ENCODE peak calls at places on chromosomes 5 and 9, in eight cellular contexts. One of them, this sample, is unnamed.

GRCh38 chr9:32351845-32352244 is 32.6 kb upstream of the ACO1 start:
- DNase-seq in hepatocyte: no peak
- DNase-seq in heart right ventricle: no peak
- DNase-seq in adrenal gland: no peak
- DNase-seq in spleen: no peak
- DNase-seq in stomach: no peak
- DNase-seq in upper lobe of right lung: no peak
- DNase-seq in A549: no peak
- DNase-seq in this sample: no peak

GRCh38 chr9:16689352-16689938 is 181.0 kb downstream of the BNC2 start:
- DNase-seq in spleen: no peak
- DNase-seq in hepatocyte: no peak
- DNase-seq in stomach: peak
- DNase-seq in adrenal gland: peak
- DNase-seq in upper lobe of right lung: no peak
- DNase-seq in heart right ventricle: peak
- DNase-seq in A549: no peak
- DNase-seq in this sample: no peak

GRCh38 chr5:57551974-57552537 is 69.4 kb upstream of the ACTBL2 start:
- DNase-seq in hepatocyte: no peak
- DNase-seq in heart right ventricle: no peak
- DNase-seq in A549: no peak
- DNase-seq in adrenal gland: no peak
- DNase-seq in upper lobe of right lung: no peak
- DNase-seq in stomach: no peak
- DNase-seq in spleen: no peak
- DNase-seq in this sample: no peak

GRCh38 chr9:27181381-27181780 is 72.4 kb downstream of the TEK start:
- DNase-seq in stomach: no peak
- DNase-seq in spleen: no peak
- DNase-seq in hepatocyte: no peak
- DNase-seq in upper lobe of right lung: no peak
- DNase-seq in adrenal gland: no peak
- DNase-seq in heart right ventricle: no peak
- DNase-seq in A549: no peak
- DNase-seq in this sample: no peak

GRCh38 chr5:35717718-35718117 is 100.1 kb downstream of the SPEF2 start:
- DNase-seq in spleen: no peak
- DNase-seq in stomach: no peak
- DNase-seq in A549: no peak
- DNase-seq in heart right ventricle: no peak
- DNase-seq in upper lobe of right lung: no peak
- DNase-seq in hepatocyte: no peak
- DNase-seq in adrenal gland: no peak
- DNase-seq in this sample: no peak

GRCh38 chr5:139746691-139747582 is 48.7 kb upstream of the PSD2 start:
- DNase-seq in hepatocyte: peak
- DNase-seq in spleen: peak
- DNase-seq in adrenal gland: no peak
- DNase-seq in upper lobe of right lung: no peak
- DNase-seq in stomach: peak
- DNase-seq in A549: no peak
- DNase-seq in heart right ventricle: no peak
- DNase-seq in this sample: peak

GRCh38 chr5:108661590-108662219 is 86.0 kb upstream of the FER start:
- DNase-seq in spleen: no peak
- DNase-seq in heart right ventricle: no peak
- DNase-seq in adrenal gland: peak
- DNase-seq in upper lobe of right lung: no peak
- DNase-seq in A549: no peak
- DNase-seq in stomach: no peak
- DNase-seq in hepatocyte: no peak
- DNase-seq in this sample: no peak

GRCh38 chr9:20788526-20789421 is 104.7 kb downstream of the FOCAD start:
- DNase-seq in adrenal gland: no peak
- DNase-seq in heart right ventricle: no peak
- DNase-seq in hepatocyte: no peak
- DNase-seq in spleen: no peak
- DNase-seq in A549: no peak
- DNase-seq in stomach: no peak
- DNase-seq in upper lobe of right lung: no peak
- DNase-seq in this sample: no peak

GRCh38 chr5:88672644-88673493 is 210.1 kb downstream of the MEF2C start:
- DNase-seq in hepatocyte: no peak
- DNase-seq in adrenal gland: no peak
- DNase-seq in A549: no peak
- DNase-seq in stomach: no peak
- DNase-seq in heart right ventricle: no peak
- DNase-seq in upper lobe of right lung: no peak
- DNase-seq in spleen: no peak
- DNase-seq in this sample: no peak

GRCh38 chr5:72000707-72001106 is 106.6 kb upstream of the MAP1B start:
- DNase-seq in A549: no peak
- DNase-seq in adrenal gland: no peak
- DNase-seq in stomach: no peak
- DNase-seq in spleen: no peak
- DNase-seq in upper lobe of right lung: no peak
- DNase-seq in hepatocyte: no peak
- DNase-seq in heart right ventricle: no peak
- DNase-seq in this sample: no peak

GRCh38 chr9:37899041-37899440 is 4.9 kb downstream of the SLC25A51 start:
- DNase-seq in adrenal gland: no peak
- DNase-seq in A549: no peak
- DNase-seq in stomach: no peak
- DNase-seq in spleen: no peak
- DNase-seq in upper lobe of right lung: no peak
- DNase-seq in heart right ventricle: no peak
- DNase-seq in hepatocyte: no peak
- DNase-seq in this sample: no peak

GRCh38 chr9:14671327-14671840 is 21.8 kb downstream of the ZDHHC21 start:
- DNase-seq in heart right ventricle: no peak
- DNase-seq in hepatocyte: no peak
- DNase-seq in A549: no peak
- DNase-seq in upper lobe of right lung: no peak
- DNase-seq in spleen: no peak
- DNase-seq in adrenal gland: no peak
- DNase-seq in stomach: no peak
- DNase-seq in this sample: no peak

GRCh38 chr5:69006030-69006429 is 87.8 kb upstream of the SLC30A5 start:
- DNase-seq in spleen: no peak
- DNase-seq in A549: no peak
- DNase-seq in stomach: no peak
- DNase-seq in hepatocyte: no peak
- DNase-seq in adrenal gland: no peak
- DNase-seq in upper lobe of right lung: no peak
- DNase-seq in heart right ventricle: no peak
- DNase-seq in this sample: no peak
- TF ChIP-seq CTCF in spleen: no peak
- TF ChIP-seq CTCF in A549: no peak
- TF ChIP-seq CTCF in stomach: no peak
- TF ChIP-seq CTCF in hepatocyte: no peak
- TF ChIP-seq CTCF in adrenal gland: no peak
- TF ChIP-seq CTCF in upper lobe of right lung: no peak
- TF ChIP-seq CTCF in heart right ventricle: no peak
- TF ChIP-seq CTCF in this sample: no peak

GRCh38 chr9:123036886-123037540 is 3.5 kb downstream of the GPR21 start:
- DNase-seq in spleen: no peak
- DNase-seq in heart right ventricle: peak
- DNase-seq in adrenal gland: no peak
- DNase-seq in upper lobe of right lung: no peak
- DNase-seq in A549: no peak
- DNase-seq in hepatocyte: no peak
- DNase-seq in stomach: no peak
- DNase-seq in this sample: no peak
- H3K27ac ChIP-seq in spleen: peak
- H3K27ac ChIP-seq in heart right ventricle: peak
- H3K27ac ChIP-seq in adrenal gland: no peak
- H3K27ac ChIP-seq in upper lobe of right lung: peak
- H3K27ac ChIP-seq in A549: no peak
- H3K27ac ChIP-seq in hepatocyte: peak
- H3K27ac ChIP-seq in stomach: peak
- H3K27ac ChIP-seq in this sample: no peak

GRCh38 chr5:34536699-34537098 is 119.4 kb upstream of the RAI14 start:
- DNase-seq in stomach: no peak
- DNase-seq in heart right ventricle: no peak
- DNase-seq in upper lobe of right lung: no peak
- DNase-seq in adrenal gland: no peak
- DNase-seq in spleen: no peak
- DNase-seq in A549: no peak
- DNase-seq in hepatocyte: no peak
- DNase-seq in this sample: no peak

GRCh38 chr5:34535433-34535832 is 120.7 kb upstream of the RAI14 start:
- DNase-seq in adrenal gland: no peak
- DNase-seq in spleen: no peak
- DNase-seq in A549: no peak
- DNase-seq in stomach: no peak
- DNase-seq in upper lobe of right lung: no peak
- DNase-seq in heart right ventricle: no peak
- DNase-seq in hepatocyte: no peak
- DNase-seq in this sample: no peak

GRCh38 chr5:34535944-34536628 is 120.0 kb upstream of the RAI14 start:
- DNase-seq in upper lobe of right lung: no peak
- DNase-seq in stomach: no peak
- DNase-seq in A549: no peak
- DNase-seq in adrenal gland: no peak
- DNase-seq in hepatocyte: no peak
- DNase-seq in spleen: no peak
- DNase-seq in heart right ventricle: no peak
- DNase-seq in this sample: no peak

GRCh38 chr5:34539183-34539582 is 116.9 kb upstream of the RAI14 start:
- DNase-seq in upper lobe of right lung: no peak
- DNase-seq in hepatocyte: no peak
- DNase-seq in A549: no peak
- DNase-seq in stomach: no peak
- DNase-seq in adrenal gland: no peak
- DNase-seq in heart right ventricle: no peak
- DNase-seq in spleen: no peak
- DNase-seq in this sample: no peak

GRCh38 chr5:34538026-34538672 is 118.0 kb upstream of the RAI14 start:
- DNase-seq in adrenal gland: no peak
- DNase-seq in spleen: no peak
- DNase-seq in A549: no peak
- DNase-seq in heart right ventricle: no peak
- DNase-seq in hepatocyte: no peak
- DNase-seq in stomach: peak
- DNase-seq in upper lobe of right lung: peak
- DNase-seq in this sample: no peak
- TF ChIP-seq CTCF in adrenal gland: peak
- TF ChIP-seq CTCF in spleen: no peak
- TF ChIP-seq CTCF in A549: peak
- TF ChIP-seq CTCF in heart right ventricle: no peak
- TF ChIP-seq CTCF in hepatocyte: no peak
- TF ChIP-seq CTCF in stomach: no peak
- TF ChIP-seq CTCF in upper lobe of right lung: peak
- TF ChIP-seq CTCF in this sample: peak

GRCh38 chr9:81666123-81666522 is 23.2 kb downstream of the TLE1 start:
- DNase-seq in stomach: no peak
- DNase-seq in spleen: no peak
- DNase-seq in A549: no peak
- DNase-seq in adrenal gland: no peak
- DNase-seq in hepatocyte: no peak
- DNase-seq in heart right ventricle: no peak
- DNase-seq in upper lobe of right lung: no peak
- DNase-seq in this sample: peak

GRCh38 chr9:81669011-81669739 is 20.2 kb downstream of the TLE1 start:
- DNase-seq in hepatocyte: no peak
- DNase-seq in heart right ventricle: no peak
- DNase-seq in A549: no peak
- DNase-seq in stomach: no peak
- DNase-seq in spleen: no peak
- DNase-seq in adrenal gland: no peak
- DNase-seq in upper lobe of right lung: no peak
- DNase-seq in this sample: no peak

GRCh38 chr9:81664638-81665513 is 24.5 kb downstream of the TLE1 start:
- DNase-seq in stomach: no peak
- DNase-seq in heart right ventricle: no peak
- DNase-seq in upper lobe of right lung: no peak
- DNase-seq in adrenal gland: no peak
- DNase-seq in spleen: no peak
- DNase-seq in A549: no peak
- DNase-seq in hepatocyte: no peak
- DNase-seq in this sample: no peak

GRCh38 chr9:81661339-81661738 is 28.0 kb downstream of the TLE1 start:
- DNase-seq in adrenal gland: no peak
- DNase-seq in stomach: no peak
- DNase-seq in spleen: no peak
- DNase-seq in A549: no peak
- DNase-seq in upper lobe of right lung: no peak
- DNase-seq in hepatocyte: no peak
- DNase-seq in heart right ventricle: no peak
- DNase-seq in this sample: no peak

DNA sequence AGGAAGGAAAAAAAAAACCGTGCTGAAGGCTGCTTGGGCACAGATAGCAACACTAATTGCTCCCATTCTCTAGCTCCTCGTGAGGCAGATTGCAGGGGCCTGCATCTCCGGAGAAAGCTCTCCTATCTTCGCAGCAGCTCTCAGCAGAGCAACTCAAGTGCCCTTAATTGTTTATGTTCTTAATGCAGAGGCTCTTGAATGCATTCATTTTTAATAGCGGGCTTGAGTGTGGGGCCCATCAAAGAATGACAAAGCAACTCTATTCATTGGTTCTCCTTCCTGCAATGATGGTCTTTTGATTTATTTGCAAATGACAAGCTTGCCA is 23.9 kb downstream of the TLE1 start:
- DNase-seq in upper lobe of right lung: no peak
- DNase-seq in hepatocyte: peak
- DNase-seq in heart right ventricle: no peak
- DNase-seq in stomach: no peak
- DNase-seq in adrenal gland: no peak
- DNase-seq in spleen: no peak
- DNase-seq in A549: no peak
- DNase-seq in this sample: no peak
- H3K27ac ChIP-seq in upper lobe of right lung: no peak
- H3K27ac ChIP-seq in hepatocyte: peak
- H3K27ac ChIP-seq in heart right ventricle: no peak
- H3K27ac ChIP-seq in stomach: no peak
- H3K27ac ChIP-seq in adrenal gland: no peak
- H3K27ac ChIP-seq in spleen: peak
- H3K27ac ChIP-seq in A549: peak
- H3K27ac ChIP-seq in this sample: peak

This sample was measured in RWPE2.